ENCODE peak calls at places on chromosomes 13 and 19, in six cellular contexts. D is left lung, C is PC-9, N is A549, A is psoas muscle, O is body of pancreas. U is an unnamed sample. For H3K4me1 and H3K9me3, the result is how much of the 10 kb centered on the place peaks cover.

GRCh38 chr19:17192751-17193150 is 22.4 kb upstream of the USE1 start:
- DNase-seq in N (no peak), D (no peak), A (no peak), C (no peak), O (no peak), U (no peak)

GRCh38 chr19:46480409-46480808 is 9.0 kb upstream of the PNMA8A start:
- DNase-seq in N (no peak), C (no peak), A (no peak), D (no peak), O (no peak), U (no peak)

GRCh38 chr13:112900691-112901091 is 68.3 kb upstream of the MCF2L start:
- DNase-seq in O (no peak), N (no peak), A (no peak), C (no peak), D (no peak), U (peak)

GRCh38 chr13:20473139-20473538 is 52.5 kb downstream of the CRYL1 start:
- DNase-seq in C (no peak), D (no peak), N (no peak), A (no peak), O (no peak), U (no peak)

GRCh38 chr19:10468133-10468532 is 35.0 kb downstream of the KEAP1 start:
- DNase-seq in D (no peak), N (no peak), A (no peak), O (no peak), C (no peak), U (no peak)

GRCh38 chr19:29687897-29688728 is 22.9 kb downstream of the PLEKHF1 start:
- DNase-seq in D (no peak), O (no peak), C (no peak), N (peak), A (no peak), U (no peak)

GRCh38 chr13:95579303-95579702 is 26.8 kb downstream of the CLDN10 start:
- DNase-seq in N (no peak), O (no peak), D (no peak), A (no peak), C (no peak), U (no peak)

GRCh38 chr13:111642156-111642767 is 321.8 kb downstream of the TEX29 start:
- DNase-seq in A (no peak), O (no peak), D (no peak), C (no peak), N (no peak), U (no peak)

GRCh38 chr13:97978661-97979450 is 25.4 kb downstream of the IPO5 start:
- DNase-seq in C (no peak), D (no peak), A (no peak), N (no peak), O (no peak), U (no peak)

GRCh38 chr19:10863107-10863700 is 8.1 kb upstream of the CARM1 start:
- DNase-seq in A (peak), D (peak), O (peak), N (no peak), C (peak), U (peak)

GRCh38 chr13:35838356-35838755 is 292.8 kb downstream of the DCLK1 start:
- DNase-seq in C (no peak), N (no peak), O (no peak), D (no peak), A (no peak), U (no peak)

GRCh38 chr19:41933693-41934426 is 5.6 kb upstream of the ERFL start:
- DNase-seq in A (no peak), D (no peak), C (no peak), O (no peak), N (peak), U (no peak)

GRCh38 chr19:29851769-29852521 is 40.2 kb downstream of the CCNE1 start:
- DNase-seq in C (no peak), N (no peak), D (no peak), A (no peak), O (no peak), U (no peak)

GRCh38 chr19:17526922-17527321 is 15.5 kb downstream of the PGLS start:
- DNase-seq in D (no peak), C (no peak), O (no peak), A (no peak), N (no peak), U (no peak)

GRCh38 chr19:3970808-3971598 is at the start of gene DAPK3:
- DNase-seq in C (peak), A (peak), O (peak), D (peak), N (peak), U (peak)

GRCh38 chr19:15479391-15480345 is at the start of gene PGLYRP2:
- DNase-seq in A (no peak), N (peak), C (peak), O (peak), D (peak), U (no peak)

GRCh38 chr13:107284168-107284567 is 716.2 kb upstream of the ARGLU1 start:
- DNase-seq in D (no peak), C (no peak), N (no peak), O (no peak), A (no peak), U (no peak)

GRCh38 chr19:12365094-12365371 is 450 bp downstream of the ZNF442 start:
- DNase-seq in N (no peak), D (peak), A (no peak), O (peak), C (no peak), U (peak)

GRCh38 chr19:36819130-36819630 is 19.0 kb downstream of the ZNF790 start:
- DNase-seq in N (no peak), A (no peak), D (no peak), C (no peak), O (no peak), U (no peak)
- TF ChIP-seq CTCF in N (no peak), A (no peak), D (no peak), C (no peak), O (no peak), U (no peak)

GRCh38 chr19:1093811-1094553 is 1.2 kb downstream of the POLR2E start:
- DNase-seq in O (peak), N (no peak), C (no peak), A (no peak), D (no peak), U (no peak)
- H3K4me1 ChIP-seq in O (under half), N (under half), C (under half), A (under half), D (under half), U (under half)

DNA sequence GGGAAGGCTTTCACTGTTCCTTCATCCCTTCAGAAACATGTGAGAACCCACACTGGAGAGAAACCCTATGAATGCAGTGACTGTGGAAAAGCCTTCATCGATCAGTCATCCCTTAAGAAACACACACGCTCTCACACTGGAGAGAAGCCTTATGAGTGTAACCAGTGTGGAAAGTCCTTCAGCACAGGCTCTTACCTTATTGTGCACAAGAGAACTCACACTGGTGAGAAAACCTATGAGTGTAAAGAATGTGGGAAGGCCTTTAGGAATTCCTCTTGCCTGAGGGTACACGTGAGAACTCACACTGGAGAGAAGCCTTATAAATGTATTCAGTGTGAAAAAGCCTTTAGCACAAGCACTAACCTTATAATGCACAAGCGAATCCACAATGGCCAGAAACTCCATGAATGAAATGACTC is 18.6 kb downstream of the ZNF177 start:
- DNase-seq in C (no peak), D (no peak), N (peak), O (no peak), A (no peak), U (no peak)
- H3K9me3 ChIP-seq in C (half or more), D (under half), N (half or more), O (under half), A (half or more), U (half or more)

DNA sequence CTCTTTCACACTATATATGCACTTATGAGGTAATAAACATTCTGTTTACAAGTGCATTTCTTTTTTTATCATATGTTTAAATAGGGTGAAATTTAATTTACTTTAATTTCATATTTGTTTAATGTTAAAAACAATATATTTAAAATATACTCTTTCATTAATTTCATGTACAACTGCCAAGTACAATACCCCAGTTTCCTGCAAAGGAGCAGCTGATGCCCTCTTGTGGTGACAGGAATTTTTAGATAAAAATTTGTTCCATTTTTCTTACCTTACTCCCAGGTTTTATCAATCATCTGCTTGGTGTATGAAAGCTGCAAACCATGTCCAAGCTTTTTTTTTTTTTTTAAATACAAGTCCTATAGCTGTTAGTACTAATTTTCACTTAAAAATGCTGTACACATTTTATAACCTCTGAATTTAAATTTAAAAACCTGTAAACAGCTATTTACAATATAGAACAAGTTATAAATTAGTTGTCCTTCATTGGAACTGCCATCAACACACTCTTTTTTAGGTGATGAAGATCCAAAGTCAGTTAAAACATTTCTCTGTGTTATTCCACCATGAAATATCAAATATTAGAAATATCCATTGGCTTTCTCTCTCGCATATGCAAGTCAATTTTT is 4.9 kb downstream of the PCDH20 start:
- DNase-seq in D (no peak), O (no peak), C (no peak), N (peak), A (no peak), U (no peak)
- TF ChIP-seq CTCF in D (no peak), O (peak), C (no peak), N (peak), A (peak), U (no peak)

U was measured in ascending aorta.